ENCODE peak calls at places on chromosomes 4 and X, in four cellular contexts. G, N, B and X are unnamed samples. For H3K27me3 and H3K9me3, the result is how much of the 10 kb centered on the place peaks cover.

GRCh38 chr4:170004656-170005250 is 21.4 kb downstream of the MFAP3L start:
- DNase-seq in G (peak), N (no peak), B (no peak), X (no peak)

GRCh38 chr4:142369141-142369540 is 477.0 kb downstream of the INPP4B start:
- DNase-seq in G (peak), N (no peak), B (no peak), X (no peak)

GRCh38 chrX:136711147-136711546 is 63.2 kb downstream of the CD40LG start:
- DNase-seq in G (no peak), N (peak), B (peak), X (peak)

GRCh38 chrX:116961872-116962582 is 499.3 kb upstream of the CT83 start:
- DNase-seq in G (no peak), N (no peak), B (no peak), X (no peak)

GRCh38 chr4:20992002-20992401 is 291.7 kb downstream of the PACRGL start:
- DNase-seq in G (no peak), N (peak), B (no peak), X (no peak)

GRCh38 chrX:102651968-102652744 is 873 bp downstream of the GPRASP1 start:
- DNase-seq in G (no peak), N (peak), B (peak), X (no peak)

GRCh38 chrX:78102100-78102499 is 1.9 kb upstream of the PGK1 start:
- DNase-seq in G (no peak), N (no peak), B (no peak), X (peak)

GRCh38 chrX:120336899-120337298 is 25.0 kb upstream of the ATP1B4 start:
- DNase-seq in G (no peak), N (no peak), B (no peak), X (no peak)

GRCh38 chr4:6754481-6755087 is 27.9 kb upstream of the KIAA0232 start:
- DNase-seq in G (no peak), N (no peak), B (no peak), X (no peak)

GRCh38 chr4:48079972-48080391 is 54.1 kb downstream of the TXK start:
- DNase-seq in G (peak), N (peak), B (no peak), X (no peak)

GRCh38 chr4:6916587-6917444 is 7.2 kb downstream of the TBC1D14 start:
- DNase-seq in G (peak), N (peak), B (peak), X (no peak)

GRCh38 chr4:105154576-105154975 is 7.9 kb downstream of the TET2 start:
- DNase-seq in G (no peak), N (no peak), B (no peak), X (no peak)

GRCh38 chr4:82528868-82529267 is 32.9 kb downstream of the TMEM150C start:
- DNase-seq in G (no peak), N (no peak), B (no peak), X (no peak)

GRCh38 chr4:978957-979701 is 5.8 kb upstream of the DGKQ start:
- DNase-seq in G (peak), N (peak), B (no peak), X (no peak)

GRCh38 chr4:2066011-2066551 is 7.0 kb downstream of the NAT8L start:
- DNase-seq in G (no peak), N (no peak), B (peak), X (no peak)

GRCh38 chrX:17977696-17978095 is 116.6 kb upstream of the RAI2 start:
- DNase-seq in G (no peak), N (no peak), B (no peak), X (no peak)

GRCh38 chrX:31337332-31337731 is 265.5 kb upstream of the FTHL17 start:
- DNase-seq in G (no peak), N (no peak), B (no peak), X (no peak)

GRCh38 chr4:25769251-25769650 is 93.5 kb downstream of the SEL1L3 start:
- DNase-seq in G (peak), N (no peak), B (no peak), X (no peak)

GRCh38 chrX:85243155-85243554 is 424 bp downstream of the SATL1 start:
- DNase-seq in G (no peak), N (no peak), B (no peak), X (no peak)

GRCh38 chr4:60400599-60400998 is 799.5 kb upstream of the ADGRL3 start:
- DNase-seq in G (no peak), N (no peak), B (no peak), X (no peak)

GRCh38 chr4:186931519-186931918 is 207.9 kb upstream of the FAT1 start:
- DNase-seq in G (peak), N (no peak), B (no peak), X (no peak)

GRCh38 chr4:165383757-165384156 is 4.9 kb downstream of the CPE start:
- DNase-seq in G (peak), N (no peak), B (no peak), X (no peak)

GRCh38 chr4:178086324-178086723 is 644.1 kb upstream of the AGA start:
- DNase-seq in G (no peak), N (no peak), B (no peak), X (no peak)

GRCh38 chrX:38859602-38860001 is 58.3 kb downstream of the MID1IP1 start:
- DNase-seq in G (peak), N (no peak), B (no peak), X (no peak)
- H3K4me3 ChIP-seq in G (no peak), N (no peak), B (no peak), X (no peak)

GRCh38 chrX:40971736-40972135 is 113.5 kb upstream of the USP9X start:
- DNase-seq in G (no peak), N (no peak), B (no peak), X (no peak)
- H3K27me3 ChIP-seq in G (under half), N (under half), B (under half), X (under half)

DNA sequence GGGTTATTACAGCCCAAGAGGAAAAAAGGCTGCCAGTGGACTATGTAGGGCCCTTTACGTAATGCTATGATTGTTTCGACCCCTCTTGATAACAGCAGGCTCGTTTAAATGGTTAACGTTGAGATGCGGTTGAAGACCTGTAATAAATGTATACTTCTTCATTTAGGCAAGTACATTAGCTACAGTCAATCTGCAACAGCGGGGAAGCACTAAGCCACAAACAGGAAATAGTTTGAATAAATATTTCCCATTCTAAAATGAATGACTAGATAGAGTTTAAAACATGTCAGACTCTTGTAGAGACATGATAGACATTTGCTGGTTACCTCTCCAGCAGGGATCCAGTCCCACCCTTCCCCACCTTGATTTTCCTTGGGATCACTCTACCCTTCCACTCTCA is 38.1 kb upstream of the STIM2 start:
- DNase-seq in G (no peak), N (no peak), B (no peak), X (no peak)
- H3K9me3 ChIP-seq in G (under half), N (under half), B (under half), X (under half)

GRCh38 chrX:153968754-153969124 is 2.9 kb downstream of the HCFC1 start:
- DNase-seq in G (no peak), N (no peak), B (peak), X (no peak)
- H3K4me3 ChIP-seq in G (peak), N (peak), B (peak), X (peak)